ENCODE peak calls at places on chromosomes 2 and 18, in six cellular contexts. Q is ascending aorta, B is GM23248, F is tibial nerve, I is fibroblast of lung, M is IMR-90. L is an unnamed sample.
A peak's percentile ranks its signal among the peaks of the same experiment; 100 is the strongest.

GRCh38 chr2:66370824-66371223 is 64.1 kb upstream of the MEIS1 start:
- DNase-seq in F (no peak), I (no peak), B (no peak), M (no peak), Q (no peak), L (no peak)

GRCh38 chr2:239163306-239164070 is 237.3 kb downstream of the HDAC4 start:
- DNase-seq in B (no peak), I (no peak), Q (no peak), F (no peak), M (no peak), L (peak; percentile 25)

GRCh38 chr2:42171396-42171971 is 2.3 kb downstream of the EML4 start:
- DNase-seq in Q (no peak), I (no peak), B (no peak), F (no peak), M (peak; percentile 13), L (no peak)

GRCh38 chr18:23710068-23710527 is 20.8 kb downstream of the LAMA3 start:
- DNase-seq in F (no peak), I (no peak), M (peak; percentile 20), Q (no peak), B (no peak), L (no peak)

GRCh38 chr2:28366496-28367282 is 26.0 kb upstream of the FOSL2 start:
- DNase-seq in I (peak; percentile 62), F (no peak), Q (no peak), B (no peak), M (no peak), L (peak; percentile 49)

GRCh38 chr2:46801731-46802664 is 113.6 kb downstream of the MCFD2 start:
- DNase-seq in B (peak; percentile 84), F (no peak), Q (no peak), M (peak; percentile 60), I (no peak), L (no peak)

GRCh38 chr2:63121055-63121834 is 70.6 kb downstream of the OTX1 start:
- DNase-seq in I (no peak), F (no peak), M (no peak), B (no peak), Q (no peak), L (no peak)

GRCh38 chr2:84805250-84805917 is 75.5 kb downstream of the TRABD2A start:
- DNase-seq in M (peak; percentile 44), B (peak; percentile 41), F (no peak), I (peak; percentile 67), Q (no peak), L (no peak)

GRCh38 chr18:48570313-48570712 is 31.5 kb downstream of the CTIF start:
- DNase-seq in M (no peak), B (no peak), Q (no peak), F (no peak), I (no peak), L (no peak)

GRCh38 chr2:68753318-68753717 is 18.7 kb downstream of the ARHGAP25 start:
- DNase-seq in B (no peak), Q (no peak), F (no peak), I (no peak), M (no peak), L (no peak)

GRCh38 chr2:31812051-31812798 is 198.6 kb downstream of the MEMO1 start:
- DNase-seq in B (peak; percentile 37), I (no peak), F (no peak), M (peak; percentile 17), Q (no peak), L (no peak)

GRCh38 chr2:114281188-114281587 is 161.3 kb upstream of the DPP10 start:
- DNase-seq in B (no peak), M (no peak), Q (no peak), I (no peak), F (no peak), L (no peak)

GRCh38 chr18:34738173-34738894 is 28.2 kb downstream of the DTNA start:
- DNase-seq in Q (no peak), I (peak; percentile 9), B (peak; percentile 16), F (no peak), M (no peak), L (no peak)

GRCh38 chr2:60793169-60793568 is 37.1 kb downstream of the PAPOLG start:
- DNase-seq in I (no peak), B (no peak), F (no peak), M (no peak), Q (no peak), L (no peak)

GRCh38 chr18:56702946-56703345 is 51.8 kb downstream of the WDR7 start:
- DNase-seq in F (no peak), B (peak; percentile 68), Q (no peak), M (peak; percentile 50), I (peak; percentile 51), L (no peak)

GRCh38 chr2:45988879-45989278 is 308.3 kb upstream of the EPAS1 start:
- DNase-seq in I (no peak), M (no peak), Q (no peak), F (no peak), B (no peak), L (no peak)

GRCh38 chr2:54482725-54483124 is 26.6 kb downstream of the SPTBN1 start:
- DNase-seq in M (peak; percentile 90), I (peak; percentile 94), Q (peak; percentile 89), B (peak; percentile 96), F (peak; percentile 33), L (no peak)

GRCh38 chr2:17069564-17069963 is 403.9 kb upstream of the CYRIA start:
- DNase-seq in B (peak; percentile 10), Q (no peak), F (no peak), M (no peak), I (no peak), L (no peak)

GRCh38 chr2:64114063-64114911 is 29.9 kb downstream of the PELI1 start:
- DNase-seq in B (peak; percentile 85), Q (no peak), M (peak; percentile 81), F (no peak), I (peak; percentile 74), L (no peak)

GRCh38 chr2:144703852-144704324 is 184.0 kb upstream of the ZEB2 start:
- DNase-seq in I (peak; percentile 57), B (peak; percentile 86), Q (peak; percentile 64), F (peak; percentile 13), M (peak; percentile 61), L (no peak)

GRCh38 chr2:171281116-171281515 is 120.4 kb upstream of the TLK1 start:
- DNase-seq in I (no peak), Q (no peak), F (no peak), M (no peak), B (no peak), L (no peak)

GRCh38 chr18:44959013-44959412 is 278.3 kb downstream of the SETBP1 start:
- DNase-seq in Q (no peak), B (no peak), I (no peak), M (no peak), F (no peak), L (no peak)

GRCh38 chr2:9144047-9144446 is 62.6 kb upstream of the ASAP2 start:
- DNase-seq in Q (no peak), I (peak; percentile 69), M (no peak), F (no peak), B (no peak), L (no peak)

DNA sequence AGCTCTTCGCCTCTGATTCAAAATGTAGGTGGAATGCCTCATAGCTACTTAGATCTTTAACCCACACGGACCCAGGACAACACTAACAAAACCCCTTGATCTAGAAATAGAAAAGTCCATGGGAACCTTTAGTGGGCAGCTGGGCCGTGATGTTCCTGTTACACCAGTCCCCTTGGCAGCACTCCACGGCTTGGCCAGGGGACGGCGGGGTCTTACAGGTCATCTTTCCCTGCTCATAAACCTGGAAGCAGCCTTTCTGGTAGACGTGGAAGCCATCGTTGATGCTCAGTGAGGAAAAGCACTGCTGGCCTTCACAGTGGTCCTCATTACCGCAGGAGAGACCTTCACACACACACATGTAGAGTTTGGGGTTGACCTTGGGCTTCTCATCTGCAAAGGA is 95.9 kb downstream of the ACVR1 start:
- DNase-seq in Q (no peak), B (no peak), I (no peak), F (no peak), M (no peak), L (no peak)
- H3K9me3 ChIP-seq in Q (no peaks in the 10 kb centered on the region), B (no peaks in the 10 kb centered on the region), I (no peaks in the 10 kb centered on the region), F (no peaks in the 10 kb centered on the region), M (no peaks in the 10 kb centered on the region), L (no peaks in the 10 kb centered on the region)

GRCh38 chr2:104444840-104445239 is 409.1 kb upstream of the POU3F3 start:
- DNase-seq in Q (no peak), F (no peak), M (no peak), B (no peak), I (no peak), L (no peak)

GRCh38 chr2:104452558-104452957 is 401.4 kb upstream of the POU3F3 start:
- DNase-seq in B (no peak), I (no peak), M (no peak), F (no peak), Q (no peak), L (no peak)

GRCh38 chr2:104448661-104449410 is 405.1 kb upstream of the POU3F3 start:
- DNase-seq in Q (no peak), I (no peak), F (no peak), B (no peak), M (no peak), L (no peak)

GRCh38 chr2:104444392-104444791 is 409.5 kb upstream of the POU3F3 start:
- DNase-seq in M (no peak), Q (no peak), I (no peak), F (no peak), B (peak; percentile 59), L (no peak)

GRCh38 chr2:104447831-104448434 is 406.0 kb upstream of the POU3F3 start:
- DNase-seq in I (no peak), M (no peak), Q (no peak), F (no peak), B (no peak), L (no peak)
- H3K4me3 ChIP-seq in I (no peak overlapping the region), M (no peak overlapping the region), Q (no peak overlapping the region), F (no peak overlapping the region), B (no peak overlapping the region), L (no peak overlapping the region)

GRCh38 chr2:196131949-196132925 is 39.1 kb downstream of the STK17B start:
- DNase-seq in M (peak; percentile 25), B (peak; percentile 42), Q (no peak), I (peak; percentile 49), F (no peak), L (no peak)

GRCh38 chr2:196130039-196130825 is 41.1 kb downstream of the STK17B start:
- DNase-seq in F (no peak), Q (no peak), I (no peak), B (no peak), M (no peak), L (no peak)

GRCh38 chr2:196136151-196136550 is 35.2 kb downstream of the STK17B start:
- DNase-seq in F (no peak), Q (no peak), I (no peak), B (peak; percentile 11), M (no peak), L (no peak)

GRCh38 chr2:196128749-196129148 is 42.6 kb downstream of the STK17B start:
- DNase-seq in F (no peak), Q (no peak), B (no peak), M (no peak), I (no peak), L (no peak)

GRCh38 chr2:196131384-196131861 is 40.0 kb downstream of the STK17B start:
- DNase-seq in B (peak; percentile 45), I (peak; percentile 32), Q (no peak), M (peak; percentile 44), F (no peak), L (no peak)
- H3K9me3 ChIP-seq in B (no peaks in the 10 kb centered on the region), I (no peaks in the 10 kb centered on the region), Q (peaks cover 21% of the 10 kb centered on the region), M (peaks cover 34% of the 10 kb centered on the region), F (no peaks in the 10 kb centered on the region), L (no peaks in the 10 kb centered on the region)

DNA sequence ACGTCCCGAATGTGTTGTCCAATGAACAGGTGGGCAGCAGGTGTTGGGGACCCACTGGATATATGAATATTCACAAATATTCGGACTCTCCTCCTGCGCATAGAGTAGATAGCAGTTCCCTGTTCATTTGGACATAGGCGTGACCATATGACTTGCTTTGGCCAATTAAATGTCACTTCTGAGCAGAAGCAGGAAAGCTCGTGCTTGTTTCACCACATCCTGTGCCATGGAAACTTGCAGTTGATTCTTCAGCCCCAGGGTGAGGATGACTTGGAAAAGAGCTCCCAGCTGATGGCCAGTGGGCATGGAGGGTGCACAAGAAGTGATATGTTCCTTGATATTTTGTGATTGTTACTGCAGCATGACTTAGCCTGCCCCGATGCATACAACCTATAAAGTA is 52.6 kb downstream of the PTPRM start:
- DNase-seq in M (no peak), Q (no peak), I (no peak), F (no peak), B (no peak), L (no peak)
- H3K4me3 ChIP-seq in M (no peak overlapping the region), Q (peak overlapping the region; percentile 40), I (no peak overlapping the region), F (no peak overlapping the region), B (no peak overlapping the region), L (no peak overlapping the region)

L was measured in right lobe of liver.